ENCODE peak calls at places on chromosomes 12 and 14, in six cellular contexts. E is WTC11, L is GM12878, T is H1, P is HepG2, Z is K562. N is an unnamed sample.

GRCh38 chr14:32426596-32427408 is 97.7 kb downstream of the AKAP6 start:
- DNase-seq in T (no peak), E (no peak), L (no peak), P (no peak), Z (no peak), N (no peak)

GRCh38 chr12:59874781-59875180 is 279.0 kb downstream of the SLC16A7 start:
- DNase-seq in T (no peak), E (no peak), P (no peak), L (no peak), Z (no peak), N (peak; percentile 78)

GRCh38 chr14:50018236-50019210 is 97.8 kb downstream of the VCPKMT start:
- DNase-seq in P (peak; percentile 83), T (no peak), E (no peak), Z (no peak), L (no peak), N (no peak)

GRCh38 chr14:65043893-65044595 is 57.3 kb downstream of the FNTB start:
- DNase-seq in L (no peak), E (no peak), T (no peak), Z (no peak), P (no peak), N (no peak)

GRCh38 chr12:19412844-19413243 is 26.4 kb upstream of the AEBP2 start:
- DNase-seq in P (no peak), L (no peak), E (no peak), Z (no peak), T (no peak), N (no peak)

GRCh38 chr12:27780612-27781408 is 774 bp upstream of the MANSC4 start:
- DNase-seq in Z (peak; percentile 40), E (peak; percentile 21), L (no peak), P (peak; percentile 20), T (peak; percentile 79), N (peak; percentile 60)

GRCh38 chr14:72545411-72546311 is 348.2 kb downstream of the DPF3 start:
- DNase-seq in E (no peak), T (no peak), P (no peak), L (no peak), Z (no peak), N (no peak)

GRCh38 chr14:105328070-105328677 is 13.6 kb downstream of the PACS2 start:
- DNase-seq in E (no peak), L (no peak), Z (no peak), P (no peak), T (no peak), N (no peak)

GRCh38 chr14:25953532-25954144 is 644.2 kb downstream of the NOVA1 start:
- DNase-seq in E (no peak), T (no peak), L (no peak), P (no peak), Z (no peak), N (no peak)

GRCh38 chr12:27999970-28000369 is 27.4 kb upstream of the PTHLH start:
- DNase-seq in T (no peak), Z (no peak), P (no peak), E (no peak), L (no peak), N (no peak)

GRCh38 chr14:101176535-101177205 is 273.1 kb upstream of the RTL1 start:
- DNase-seq in L (no peak), T (no peak), P (no peak), E (no peak), Z (no peak), N (no peak)

GRCh38 chr12:68240079-68240478 is 13.3 kb downstream of the IL22 start:
- DNase-seq in L (no peak), Z (peak; percentile 48), E (no peak), T (no peak), P (no peak), N (no peak)

GRCh38 chr12:115849262-115849943 is 428.1 kb downstream of the MED13L start:
- DNase-seq in E (no peak), L (no peak), Z (no peak), T (no peak), P (no peak), N (no peak)

GRCh38 chr12:20883288-20883687 is 72.8 kb downstream of the SLCO1B3 start:
- DNase-seq in P (no peak), L (no peak), Z (no peak), E (no peak), T (no peak), N (no peak)

GRCh38 chr12:67539946-67540345 is 108.6 kb upstream of the DYRK2 start:
- DNase-seq in P (no peak), E (no peak), T (no peak), Z (no peak), L (no peak), N (no peak)

GRCh38 chr14:46490150-46490769 is 161.3 kb downstream of the RPL10L start:
- DNase-seq in P (peak; percentile 2), T (no peak), E (peak; percentile 12), Z (no peak), L (peak; percentile 52), N (peak; percentile 80)

GRCh38 chr12:26473291-26473690 is 277.9 kb downstream of the SSPN start:
- DNase-seq in P (no peak), L (peak; percentile 84), T (no peak), E (no peak), Z (no peak), N (no peak)

GRCh38 chr12:50518129-50518528 is 13.3 kb downstream of the DIP2B start:
- DNase-seq in Z (no peak), E (no peak), P (no peak), L (no peak), T (no peak), N (no peak)

GRCh38 chr14:34781242-34781641 is 66.8 kb upstream of the CFL2 start:
- DNase-seq in E (no peak), L (peak; percentile 4), T (no peak), P (no peak), Z (no peak), N (no peak)

GRCh38 chr14:70893842-70894237 is 13.4 kb upstream of the PCNX1 start:
- DNase-seq in T (no peak), P (no peak), Z (no peak), L (no peak), E (no peak), N (no peak)

GRCh38 chr12:128269108-128269713 is 2.2 kb downstream of the TMEM132C start:
- DNase-seq in P (no peak), Z (no peak), E (no peak), L (no peak), T (no peak), N (peak; percentile 1)

GRCh38 chr12:85796001-85796400 is 40.2 kb downstream of the RASSF9 start:
- DNase-seq in L (no peak), E (no peak), P (no peak), T (no peak), Z (no peak), N (no peak)

GRCh38 chr12:85798122-85798521 is 38.1 kb downstream of the RASSF9 start:
- DNase-seq in Z (no peak), L (no peak), E (no peak), T (no peak), P (no peak), N (no peak)

GRCh38 chr12:85794551-85794950 is 41.7 kb downstream of the RASSF9 start:
- DNase-seq in P (no peak), L (no peak), T (no peak), E (no peak), Z (no peak), N (no peak)
- TF ChIP-seq CREB1 in P (no peak), L (no peak), T (no peak), E (no peak), Z (no peak), N (no peak)

GRCh38 chr14:89241934-89242670 is 174.9 kb downstream of the FOXN3 start:
- DNase-seq in P (no peak), E (no peak), L (no peak), Z (no peak), T (no peak), N (no peak)
- TF ChIP-seq CTCF in P (no peak), E (no peak), L (no peak), Z (no peak), T (no peak), N (no peak)

GRCh38 chr14:21041676-21042433 is at the start of gene RNASE7:
- DNase-seq in E (no peak), T (no peak), L (no peak), Z (peak; percentile 17), P (no peak), N (no peak)

GRCh38 chr14:21038416-21039058 is 3.6 kb upstream of the RNASE7 start:
- DNase-seq in P (no peak), T (no peak), E (no peak), Z (no peak), L (no peak), N (no peak)

GRCh38 chr14:21039059-21039422 is 3.1 kb upstream of the RNASE7 start:
- DNase-seq in Z (no peak), P (peak; percentile 73), T (peak; percentile 54), E (peak; percentile 68), L (no peak), N (peak; percentile 80)

GRCh38 chr14:21040370-21040925 is 1.7 kb upstream of the RNASE7 start:
- DNase-seq in Z (no peak), P (no peak), E (no peak), T (no peak), L (no peak), N (no peak)

DNA sequence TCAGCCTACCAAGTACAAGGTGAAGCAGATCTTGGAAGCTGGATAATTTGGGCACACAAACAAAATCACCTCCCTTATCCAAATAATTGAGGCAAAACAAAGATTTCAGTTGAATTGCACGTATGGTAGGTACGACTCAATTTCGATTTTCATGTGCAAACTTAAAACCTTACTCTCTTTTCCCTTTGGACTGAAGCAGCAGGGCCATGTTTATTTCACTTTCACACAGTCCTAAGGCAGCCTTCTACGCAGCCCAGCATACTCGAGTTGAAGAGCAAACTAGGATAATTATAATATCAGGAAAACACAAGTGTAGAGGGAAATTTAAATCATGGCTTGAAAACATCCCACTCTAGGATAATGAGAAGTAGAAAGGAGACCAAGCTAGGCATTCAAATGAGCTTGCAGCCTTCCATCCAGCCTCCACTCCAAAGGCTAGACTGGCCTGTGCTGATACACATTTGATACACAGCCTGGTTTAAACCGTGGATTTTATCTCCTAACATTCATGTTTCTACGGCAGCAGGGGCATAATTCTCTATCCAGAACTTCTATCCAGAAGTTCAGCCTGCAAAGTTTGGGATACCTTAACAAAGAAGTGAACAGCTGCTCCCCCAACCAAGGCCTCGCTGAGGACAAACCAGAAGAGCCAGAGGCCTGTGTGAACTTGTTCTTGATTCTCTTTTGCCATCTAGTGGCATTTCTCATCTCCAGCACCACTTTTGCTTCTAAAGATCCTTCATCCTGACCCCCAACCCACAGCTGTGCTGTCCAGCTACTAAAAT is 2.4 kb upstream of the RNASE7 start:
- DNase-seq in E (peak; percentile 33), Z (peak; percentile 73), T (peak; percentile 53), P (peak; percentile 85), L (no peak), N (peak; percentile 90)
- TF ChIP-seq CREB1 in E (no peak), Z (no peak), T (no peak), P (no peak), L (no peak), N (no peak)

GRCh38 chr14:77040995-77041744 is 12.7 kb upstream of the IRF2BPL start:
- DNase-seq in Z (no peak), P (no peak), E (no peak), T (no peak), L (no peak), N (peak; percentile 54)

GRCh38 chr14:77039285-77040058 is 11.0 kb upstream of the IRF2BPL start:
- DNase-seq in T (no peak), Z (no peak), P (no peak), L (no peak), E (no peak), N (no peak)

GRCh38 chr14:77041837-77042557 is 13.5 kb upstream of the IRF2BPL start:
- DNase-seq in L (no peak), T (no peak), Z (peak; percentile 57), E (no peak), P (no peak), N (no peak)

GRCh38 chr14:77040059-77040308 is 11.5 kb upstream of the IRF2BPL start:
- DNase-seq in T (no peak), E (no peak), Z (no peak), P (no peak), L (no peak), N (no peak)

GRCh38 chr14:77040309-77040994 is 11.9 kb upstream of the IRF2BPL start:
- DNase-seq in L (peak; percentile 99), T (peak; percentile 80), P (peak; percentile 99), Z (peak; percentile 98), E (peak; percentile 78), N (peak; percentile 90)
- TF ChIP-seq CTCF in L (no peak), T (no peak), P (no peak), Z (no peak), E (no peak), N (no peak)

N was measured in GM23338.